ENCODE peak calls at places on chromosomes 11 and 22, in four cellular contexts. U is mucosa of descending colon, V is ovary, G is fibroblast of pulmonary artery. A is an unnamed sample.

GRCh38 chr22:46443850-46444389 is 93.5 kb downstream of the CELSR1 start:
- DNase-seq in G (no peak), V (no peak), U (peak), A (no peak)

GRCh38 chr11:70912226-70912840 is 340.0 kb downstream of the SHANK2 start:
- DNase-seq in U (no peak), V (no peak), G (no peak), A (no peak)

GRCh38 chr22:48760481-48761238 is 1067.0 kb downstream of the BRD1 start:
- DNase-seq in V (peak), G (no peak), U (peak), A (no peak)

GRCh38 chr11:290621-291231 is 1.8 kb downstream of the PGGHG start:
- DNase-seq in G (no peak), U (peak), V (no peak), A (no peak)

GRCh38 chr11:34235189-34235588 is 122.6 kb downstream of the ABTB2 start:
- DNase-seq in V (no peak), U (no peak), G (no peak), A (no peak)

GRCh38 chr22:42174062-42174461 is 43.5 kb upstream of the CYP2D6 start:
- DNase-seq in G (no peak), V (no peak), U (no peak), A (no peak)

GRCh38 chr11:128610765-128611617 is 23.6 kb upstream of the ETS1 start:
- DNase-seq in G (no peak), V (no peak), U (peak), A (no peak)

GRCh38 chr11:121415861-121416260 is 36.3 kb upstream of the SORL1 start:
- DNase-seq in G (peak), U (no peak), V (peak), A (peak)

GRCh38 chr11:132114185-132114584 is 743.8 kb downstream of the NTM start:
- DNase-seq in G (peak), V (no peak), U (no peak), A (peak)

GRCh38 chr11:35030716-35031213 is 108.2 kb upstream of the CD44 start:
- DNase-seq in U (no peak), V (peak), G (peak), A (peak)

GRCh38 chr11:127056338-127056971 is 55.9 kb upstream of the KIRREL3 start:
- DNase-seq in G (no peak), V (no peak), U (no peak), A (peak)

GRCh38 chr22:50035976-50036375 is 22.1 kb downstream of the TTLL8 start:
- DNase-seq in U (no peak), V (no peak), G (no peak), A (no peak)

GRCh38 chr11:112837162-112837826 is 123.9 kb upstream of the NCAM1 start:
- DNase-seq in V (no peak), G (no peak), U (no peak), A (peak)

GRCh38 chr22:46757104-46757503 is 5.3 kb upstream of the TBC1D22A start:
- DNase-seq in U (no peak), V (no peak), G (no peak), A (no peak)

GRCh38 chr11:2541881-2542361 is 97.1 kb downstream of the KCNQ1 start:
- DNase-seq in U (peak), V (peak), G (no peak), A (no peak)

GRCh38 chr11:8566613-8567210 is 27.3 kb downstream of the STK33 start:
- DNase-seq in G (peak), V (no peak), U (no peak), A (no peak)

GRCh38 chr11:77039491-77040400 is 5.5 kb downstream of the B3GNT6 start:
- DNase-seq in V (no peak), U (peak), G (peak), A (peak)

GRCh38 chr11:120021978-120022377 is 115.9 kb downstream of the TRIM29 start:
- DNase-seq in U (no peak), G (no peak), V (no peak), A (no peak)

GRCh38 chr22:50474711-50475651 is at the start of gene SBF1:
- DNase-seq in G (peak), U (peak), V (peak), A (peak)

GRCh38 chr11:74322667-74323066 is 11.2 kb upstream of the P4HA3 start:
- DNase-seq in G (peak), V (no peak), U (no peak), A (peak)

GRCh38 chr11:18540207-18541009 is 13.7 kb upstream of the TSG101 start:
- DNase-seq in U (no peak), V (no peak), G (peak), A (no peak)

GRCh38 chr11:66745356-66746235 is 16.6 kb upstream of the SPTBN2 start:
- DNase-seq in G (no peak), V (no peak), U (peak), A (peak)

GRCh38 chr11:66744485-66745355 is 15.7 kb upstream of the SPTBN2 start:
- DNase-seq in U (peak), G (peak), V (peak), A (peak)

GRCh38 chr11:66739983-66740382 is 11.0 kb upstream of the SPTBN2 start:
- DNase-seq in V (no peak), G (peak), U (no peak), A (peak)

GRCh38 chr11:66747480-66747879 is 18.5 kb upstream of the SPTBN2 start:
- DNase-seq in U (no peak), V (no peak), G (no peak), A (no peak)

DNA sequence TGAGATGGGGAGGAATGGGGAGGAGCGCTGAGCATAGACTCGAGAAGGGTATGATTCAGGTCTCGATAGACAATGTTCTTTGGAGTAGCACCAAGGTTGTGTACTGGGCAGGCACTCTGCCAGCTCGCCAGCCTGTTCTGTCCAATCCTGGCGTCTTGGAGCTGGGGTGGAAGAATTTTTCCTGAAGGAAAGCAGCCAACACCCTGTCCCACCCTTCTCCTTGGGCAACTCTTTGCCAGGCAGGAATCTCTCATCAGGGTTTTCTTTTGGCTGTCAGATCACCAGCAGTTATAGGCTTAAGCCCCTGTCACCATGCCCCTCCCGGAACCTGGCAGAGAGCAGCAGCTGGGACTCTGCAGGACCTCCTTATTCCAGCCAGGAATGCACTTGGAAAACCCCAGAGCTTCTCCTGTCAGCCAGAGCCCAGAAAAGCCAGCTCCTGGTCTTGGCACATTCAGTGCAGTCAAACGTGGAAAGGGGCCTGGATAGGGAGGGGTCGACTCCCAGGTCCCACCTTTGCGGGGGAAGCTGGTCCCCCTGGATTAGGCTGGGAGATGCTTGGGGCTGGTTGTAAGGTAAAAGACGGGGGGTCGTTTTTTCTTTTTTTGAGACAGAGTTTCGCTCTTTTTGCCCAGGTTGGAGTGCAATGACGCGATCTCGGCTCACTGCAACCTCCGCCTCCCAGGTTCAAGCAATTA is 14.4 kb upstream of the SPTBN2 start:
- DNase-seq in G (no peak), U (peak), V (no peak), A (peak)
- H3K4me3 ChIP-seq in G (no peak), U (no peak), V (no peak), A (peak)

GRCh38 chr11:72786305-72787261 is 7.3 kb downstream of the STARD10 start:
- DNase-seq in U (peak), V (no peak), G (no peak), A (no peak)

GRCh38 chr11:72787262-72788104 is 6.4 kb downstream of the STARD10 start:
- DNase-seq in G (no peak), U (peak), V (peak), A (no peak)

GRCh38 chr11:72788250-72788649 is 5.6 kb downstream of the STARD10 start:
- DNase-seq in G (no peak), V (no peak), U (peak), A (no peak)

GRCh38 chr11:72792437-72793021 is 1.3 kb downstream of the STARD10 start:
- DNase-seq in U (peak), V (no peak), G (no peak), A (no peak)

DNA sequence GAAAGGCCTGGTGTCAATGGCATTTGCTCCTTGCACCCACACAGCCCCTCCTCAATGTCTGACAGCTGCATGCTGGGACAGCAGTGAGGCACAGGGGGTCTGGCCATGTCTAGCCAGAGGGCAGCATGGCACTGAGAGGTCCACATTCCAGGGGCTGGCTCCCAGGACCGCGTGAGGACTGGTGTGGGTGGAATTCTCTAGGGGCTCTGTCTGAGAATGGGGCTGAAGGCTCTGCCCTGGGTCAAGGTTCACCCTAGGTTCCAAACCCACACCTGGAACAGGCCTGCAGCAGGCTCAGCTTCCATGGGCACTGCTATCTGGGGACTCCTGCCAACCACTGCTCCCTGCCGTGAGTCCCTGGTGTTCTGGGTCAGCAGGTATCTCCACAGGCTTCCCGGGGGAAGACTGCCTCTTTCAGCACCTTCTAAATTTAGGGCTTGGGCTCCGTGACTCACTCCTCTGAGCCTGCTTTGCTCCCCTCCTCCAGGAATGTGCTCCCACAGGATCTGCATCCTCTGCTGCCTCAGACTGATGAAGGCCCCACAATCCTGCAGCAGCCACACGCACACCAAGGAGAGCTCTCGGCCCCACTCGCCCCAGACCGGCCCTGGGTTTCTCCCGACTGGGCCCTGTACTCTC is 4.2 kb downstream of the STARD10 start:
- DNase-seq in V (no peak), G (peak), U (no peak), A (no peak)
- H3K4me3 ChIP-seq in V (no peak), G (no peak), U (no peak), A (no peak)

GRCh38 chr11:78683774-78684173 is 109.1 kb upstream of the NARS2 start:
- DNase-seq in V (no peak), U (no peak), G (no peak), A (no peak)
- H3K4me3 ChIP-seq in V (no peak), U (no peak), G (no peak), A (no peak)

GRCh38 chr22:37018815-37019308 is 385 bp downstream of the TST start:
- DNase-seq in U (peak), G (peak), V (peak), A (peak)
- H3K4me3 ChIP-seq in U (peak), G (peak), V (peak), A (peak)

A was measured in MG63.